ENCODE peak calls at places on chromosomes 11 and 22, in six cellular contexts. Q is thoracic aorta; F is effector memory CD4-positive, alpha-beta T cell; M is hepatocyte; D is small intestine; P is ascending aorta. Z is an unnamed sample. For H3K9me3 and H3K4me1, the result is how much of the 10 kb centered on the place peaks cover.

GRCh38 chr22:41289681-41290080 is 3.7 kb upstream of the RANGAP1 start:
- DNase-seq in Q (no peak), D (no peak), P (no peak), F (no peak), M (no peak), Z (no peak)

GRCh38 chr22:28015056-28015445 is 96.0 kb upstream of the PITPNB start:
- DNase-seq in F (no peak), P (no peak), M (no peak), Q (no peak), D (no peak), Z (no peak)

GRCh38 chr11:2574043-2574552 is 125.7 kb downstream of the KCNQ1OT1 start:
- DNase-seq in D (no peak), P (peak), M (no peak), F (no peak), Q (no peak), Z (peak)

GRCh38 chr11:123450593-123450992 is 20.5 kb downstream of the GRAMD1B start:
- DNase-seq in F (no peak), Q (no peak), M (no peak), P (no peak), D (no peak), Z (no peak)

GRCh38 chr22:32309585-32310251 is 47.9 kb upstream of the RFPL3 start:
- DNase-seq in P (no peak), F (no peak), Q (no peak), D (no peak), M (no peak), Z (no peak)

GRCh38 chr11:123233280-123233977 is 38.4 kb upstream of the CLMP start:
- DNase-seq in F (no peak), M (no peak), D (peak), Q (no peak), P (no peak), Z (no peak)

GRCh38 chr11:85685820-85686459 is at the start of gene CCDC89:
- DNase-seq in Q (peak), P (peak), F (no peak), M (peak), D (peak), Z (peak)

GRCh38 chr11:119540370-119541125 is 117.6 kb upstream of the THY1 start:
- DNase-seq in D (no peak), P (peak), Q (no peak), M (peak), F (no peak), Z (peak)

GRCh38 chr11:103525069-103525468 is 415.8 kb downstream of the DYNC2H1 start:
- DNase-seq in M (no peak), P (no peak), F (no peak), D (no peak), Q (no peak), Z (no peak)

GRCh38 chr11:128595221-128595620 is 7.9 kb upstream of the ETS1 start:
- DNase-seq in P (no peak), M (no peak), F (no peak), D (no peak), Q (no peak), Z (no peak)

GRCh38 chr11:130085671-130086070 is 16.0 kb downstream of the APLP2 start:
- DNase-seq in Q (no peak), P (no peak), D (no peak), F (no peak), M (no peak), Z (no peak)

GRCh38 chr11:85459304-85459703 is 167.8 kb downstream of the DLG2 start:
- DNase-seq in Q (no peak), D (no peak), P (no peak), M (no peak), F (no peak), Z (no peak)

GRCh38 chr11:117843666-117844484 is 19.3 kb upstream of the FXYD2 start:
- DNase-seq in F (peak), D (peak), P (peak), M (peak), Q (peak), Z (peak)

GRCh38 chr11:75558939-75559843 is 2.9 kb upstream of the SERPINH1 start:
- DNase-seq in M (peak), P (peak), Q (no peak), F (no peak), D (no peak), Z (peak)

GRCh38 chr11:81237139-81237538 is 1496.5 kb downstream of the FAM181B start:
- DNase-seq in M (peak), P (no peak), D (peak), F (no peak), Q (no peak), Z (no peak)

GRCh38 chr22:32515074-32515473 is 40.5 kb downstream of the FBXO7 start:
- DNase-seq in F (no peak), M (no peak), P (no peak), Q (no peak), D (no peak), Z (no peak)

GRCh38 chr11:64238076-64238475 is 2.8 kb upstream of the FKBP2 start:
- DNase-seq in M (no peak), D (no peak), Q (no peak), P (no peak), F (no peak), Z (no peak)

GRCh38 chr11:74464746-74465145 is 2.6 kb downstream of the KCNE3 start:
- DNase-seq in F (no peak), D (no peak), M (no peak), P (peak), Q (no peak), Z (no peak)
- H3K9me3 ChIP-seq in F (under half), D (under half), M (under half), P (under half), Q (under half), Z (under half)

GRCh38 chr11:1309498-1310314 is at the start of gene TOLLIP:
- DNase-seq in D (peak), F (peak), M (peak), Q (peak), P (peak), Z (peak)

GRCh38 chr11:1306186-1307162 is 3.0 kb downstream of the TOLLIP start:
- DNase-seq in P (no peak), D (no peak), F (no peak), M (no peak), Q (no peak), Z (no peak)

GRCh38 chr11:1308745-1309497 is 511 bp downstream of the TOLLIP start:
- DNase-seq in P (no peak), F (no peak), Q (no peak), D (no peak), M (no peak), Z (peak)

GRCh38 chr11:1307163-1307870 is 2.1 kb downstream of the TOLLIP start:
- DNase-seq in D (no peak), F (no peak), M (no peak), Q (no peak), P (no peak), Z (no peak)

DNA sequence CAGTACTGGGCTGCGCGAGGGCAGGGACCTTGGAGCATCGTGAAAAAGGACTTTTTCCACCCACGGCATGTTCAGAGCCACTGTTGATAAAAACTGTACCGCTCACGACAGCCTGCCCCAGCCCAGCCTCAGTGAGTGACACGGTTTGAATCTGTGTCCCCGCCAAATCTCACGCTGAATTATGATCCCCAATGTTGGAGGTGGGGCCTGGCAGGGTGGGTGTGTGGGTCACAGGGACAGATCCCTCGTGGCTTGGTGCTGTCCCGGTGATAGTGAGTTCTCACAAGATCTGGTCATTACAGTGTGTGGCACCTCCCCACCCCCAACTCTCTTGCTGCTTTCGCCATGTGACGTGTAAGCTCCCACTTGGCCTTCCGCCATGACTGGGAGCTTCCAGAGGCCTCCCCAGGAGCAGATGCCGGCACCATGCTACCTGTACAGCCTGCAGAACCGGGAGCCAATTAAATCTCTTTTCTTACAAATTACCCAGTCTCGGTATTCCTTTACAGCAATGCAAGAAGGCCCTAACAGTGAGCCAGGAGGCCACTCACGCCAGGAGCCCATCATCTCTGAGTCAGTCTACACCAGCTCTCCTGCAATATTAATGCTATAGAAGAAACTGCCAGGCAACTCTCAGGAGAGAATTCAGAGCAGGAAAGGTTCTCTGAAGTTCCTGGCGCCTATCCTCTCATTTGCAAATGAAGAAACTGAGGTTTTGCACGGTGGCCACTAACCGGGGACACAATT is 1.3 kb downstream of the TOLLIP start:
- DNase-seq in D (no peak), F (no peak), P (no peak), M (no peak), Q (no peak), Z (no peak)
- H3K4me1 ChIP-seq in D (under half), F (under half), P (under half), M (under half), Q (under half), Z (under half)

GRCh38 chr22:50529416-50530279 is at the start of gene TYMP:
- DNase-seq in D (peak), Q (no peak), F (peak), M (peak), P (peak), Z (peak)
- H3K27ac ChIP-seq in D (peak), Q (peak), F (peak), M (peak), P (peak), Z (peak)

GRCh38 chr22:47327241-47327640 is 564.8 kb downstream of the TBC1D22A start:
- DNase-seq in D (no peak), M (no peak), P (no peak), Q (no peak), F (no peak), Z (no peak)

GRCh38 chr22:47323518-47323917 is 561.1 kb downstream of the TBC1D22A start:
- DNase-seq in M (no peak), F (no peak), D (no peak), Q (no peak), P (no peak), Z (no peak)

GRCh38 chr22:47324435-47324990 is 562.1 kb downstream of the TBC1D22A start:
- DNase-seq in P (no peak), D (no peak), M (no peak), Q (no peak), F (no peak), Z (no peak)

GRCh38 chr22:47322854-47323253 is 560.4 kb downstream of the TBC1D22A start:
- DNase-seq in M (no peak), F (no peak), D (no peak), P (no peak), Q (no peak), Z (no peak)

DNA sequence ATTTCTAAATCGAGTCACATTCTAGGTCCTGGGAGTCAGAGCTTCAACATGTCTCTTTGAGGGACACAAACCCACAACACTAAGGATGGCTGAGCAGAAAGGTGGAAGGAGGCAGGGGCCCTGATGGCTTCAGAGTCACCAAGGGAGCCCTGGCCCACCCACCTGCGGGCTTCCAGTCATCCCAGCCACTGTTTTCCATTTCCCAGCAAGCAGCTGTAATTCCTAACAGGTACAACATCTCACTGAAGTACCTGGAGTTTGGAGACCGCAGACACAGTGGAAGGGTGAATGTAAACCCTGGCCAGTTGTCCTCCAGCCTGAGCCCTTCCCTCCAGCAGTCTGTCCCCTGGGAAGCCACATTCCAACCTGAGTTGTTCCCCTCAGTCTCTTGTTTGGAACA is 562.8 kb downstream of the TBC1D22A start:
- DNase-seq in P (no peak), M (no peak), D (no peak), F (no peak), Q (no peak), Z (no peak)
- H3K9me3 ChIP-seq in P (under half), M (under half), D (under half), F (under half), Q (under half), Z (under half)

GRCh38 chr22:33682927-33683326 is 237.3 kb downstream of the LARGE1 start:
- DNase-seq in M (no peak), D (no peak), F (no peak), P (no peak), Q (no peak), Z (no peak)
- H3K4me1 ChIP-seq in M (under half), D (under half), F (under half), P (under half), Q (under half), Z (under half)

GRCh38 chr11:72740562-72741428 is 11.4 kb downstream of the ARAP1 start:
- DNase-seq in F (no peak), Q (no peak), D (no peak), P (no peak), M (no peak), Z (no peak)

GRCh38 chr11:72740060-72740424 is 12.2 kb downstream of the ARAP1 start:
- DNase-seq in M (no peak), Q (no peak), F (no peak), D (no peak), P (no peak), Z (no peak)

GRCh38 chr11:72742522-72743320 is 9.5 kb downstream of the ARAP1 start:
- DNase-seq in M (no peak), P (no peak), D (no peak), Q (no peak), F (no peak), Z (no peak)

GRCh38 chr11:72741849-72742521 is 10.2 kb downstream of the ARAP1 start:
- DNase-seq in D (no peak), Q (no peak), P (no peak), M (peak), F (no peak), Z (no peak)

GRCh38 chr11:72741429-72741833 is 10.8 kb downstream of the ARAP1 start:
- DNase-seq in Q (no peak), F (no peak), P (no peak), M (peak), D (no peak), Z (no peak)
- H3K27ac ChIP-seq in Q (peak), F (no peak), P (no peak), M (peak), D (peak), Z (no peak)

DNA sequence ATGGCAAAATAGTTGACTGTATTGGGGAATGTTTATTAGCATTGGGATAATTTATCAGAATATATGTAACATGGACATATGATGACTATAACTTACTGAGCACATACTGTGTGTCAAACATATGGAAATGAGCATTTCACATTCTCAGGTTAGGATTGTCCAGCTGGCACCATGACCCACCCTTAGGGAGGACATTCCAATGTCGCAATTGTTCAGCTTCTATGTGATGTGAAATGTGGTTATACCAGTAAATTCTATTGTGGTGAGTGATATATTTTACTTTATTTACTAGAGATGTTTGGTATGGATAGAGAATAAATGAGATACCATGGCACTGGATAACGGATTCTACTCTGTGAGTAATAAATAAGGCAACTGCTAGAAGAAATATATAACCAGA is 50.4 kb downstream of the OR4A47 start:
- DNase-seq in F (no peak), D (no peak), P (no peak), M (no peak), Q (no peak), Z (no peak)
- H3K9me3 ChIP-seq in F (under half), D (under half), P (under half), M (under half), Q (under half), Z (under half)